ENCODE peak calls at places on chromosomes 5 and 9, in nine cellular contexts. I is HCT116, P is hepatocyte, C is PC-3, E is H1, R is mammary epithelial cell, A is keratinocyte, H is neural progenitor cell, N is GM23338. U is an unnamed sample.

GRCh38 chr5:24823625-24824024 is 178.8 kb upstream of the CDH10 start:
- DNase-seq in E (no peak), H (no peak), N (no peak), A (peak), R (peak), C (peak), P (no peak), I (no peak), U (no peak)

GRCh38 chr9:124428751-124429529 is 13.7 kb upstream of the PSMB7 start:
- DNase-seq in E (no peak), C (no peak), P (no peak), H (no peak), I (no peak), R (no peak), N (no peak), A (no peak), U (no peak)

GRCh38 chr5:163953883-163954282 is 448.5 kb downstream of the MAT2B start:
- DNase-seq in I (no peak), H (no peak), C (no peak), N (no peak), A (no peak), P (no peak), E (no peak), R (no peak), U (no peak)

GRCh38 chr9:76818271-76818670 is 54.0 kb downstream of the PCA3 start:
- DNase-seq in R (peak), N (no peak), H (no peak), P (peak), C (peak), E (no peak), I (peak), A (peak), U (peak)

GRCh38 chr5:24621809-24622208 is 23.0 kb downstream of the CDH10 start:
- DNase-seq in I (no peak), A (no peak), H (no peak), C (peak), R (no peak), P (peak), N (no peak), E (no peak), U (peak)

GRCh38 chr5:67774796-67775195 is 440.8 kb upstream of the PIK3R1 start:
- DNase-seq in A (no peak), E (no peak), P (no peak), N (no peak), R (no peak), C (no peak), H (peak), I (no peak), U (no peak)

GRCh38 chr5:105131045-105131444 is 1568.5 kb upstream of the NUDT12 start:
- DNase-seq in R (no peak), H (no peak), E (no peak), C (peak), P (no peak), N (no peak), I (no peak), A (no peak), U (no peak)

GRCh38 chr5:53545744-53546143 is 14.7 kb upstream of the NDUFS4 start:
- DNase-seq in P (no peak), C (no peak), H (peak), R (no peak), E (no peak), A (no peak), I (no peak), N (peak), U (no peak)

GRCh38 chr5:112186401-112186990 is 232.6 kb downstream of the EPB41L4A start:
- DNase-seq in C (peak), I (peak), E (no peak), N (peak), A (no peak), H (peak), P (peak), R (peak), U (peak)

GRCh38 chr5:148957591-148958202 is 105.2 kb downstream of the SH3TC2 start:
- DNase-seq in C (peak), I (no peak), E (peak), R (peak), H (peak), N (peak), P (peak), A (no peak), U (no peak)

GRCh38 chr9:84953797-84954695 is 284.5 kb downstream of the NTRK2 start:
- DNase-seq in R (peak), H (peak), C (peak), P (peak), E (peak), A (peak), I (peak), N (peak), U (peak)

GRCh38 chr5:122972877-122973276 is 63.6 kb downstream of the PPIC start:
- DNase-seq in C (peak), A (no peak), N (no peak), H (no peak), P (no peak), R (peak), I (no peak), E (no peak), U (peak)

DNA sequence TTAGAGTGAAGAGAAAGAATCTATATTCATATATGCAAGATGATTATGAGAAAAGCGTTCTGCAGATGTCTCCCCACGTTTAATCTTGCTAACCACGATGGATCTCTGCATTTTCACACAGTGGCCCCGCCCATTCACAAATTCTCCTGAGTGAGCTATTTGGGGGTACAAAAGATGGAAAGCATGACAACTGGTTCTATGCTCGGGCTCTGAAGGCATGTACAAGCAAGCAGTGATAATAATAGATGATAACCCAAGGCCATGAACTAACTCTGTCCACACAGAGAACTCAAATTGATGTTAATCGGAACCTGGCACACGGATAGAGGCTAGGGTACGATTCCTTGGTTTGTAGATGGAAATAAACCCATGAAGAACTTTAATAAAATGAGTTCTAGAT is 851.5 kb upstream of the DMAC1 start:
- DNase-seq in P (no peak), A (no peak), I (no peak), C (no peak), H (no peak), E (no peak), N (no peak), R (no peak), U (no peak)
- H3K4me2 ChIP-seq in P (no peak), A (no peak), I (no peak), C (no peak), H (no peak), E (no peak), N (no peak), R (no peak), U (no peak)

GRCh38 chr5:167573274-167574127 is 717.9 kb upstream of the WWC1 start:
- DNase-seq in R (peak), H (peak), C (no peak), P (peak), E (peak), A (no peak), N (peak), I (no peak), U (peak)

GRCh38 chr5:167574381-167574780 is 717.1 kb upstream of the WWC1 start:
- DNase-seq in I (no peak), C (no peak), H (no peak), E (no peak), A (no peak), P (no peak), R (no peak), N (no peak), U (no peak)

GRCh38 chr5:167577616-167578015 is 713.8 kb upstream of the WWC1 start:
- DNase-seq in C (no peak), P (no peak), I (no peak), R (no peak), A (no peak), N (no peak), H (no peak), E (no peak), U (peak)

GRCh38 chr5:167576928-167577327 is 714.5 kb upstream of the WWC1 start:
- DNase-seq in C (no peak), P (no peak), H (no peak), A (no peak), R (no peak), I (no peak), N (peak), E (no peak), U (no peak)

GRCh38 chr5:167576126-167576525 is 715.3 kb upstream of the WWC1 start:
- DNase-seq in A (no peak), C (no peak), N (no peak), R (no peak), E (no peak), I (no peak), H (no peak), P (no peak), U (no peak)
- TF ChIP-seq CTCF in A (no peak), C (peak), N (no peak), R (no peak), E (no peak), I (no peak), H (no peak), P (peak), U (peak)

DNA sequence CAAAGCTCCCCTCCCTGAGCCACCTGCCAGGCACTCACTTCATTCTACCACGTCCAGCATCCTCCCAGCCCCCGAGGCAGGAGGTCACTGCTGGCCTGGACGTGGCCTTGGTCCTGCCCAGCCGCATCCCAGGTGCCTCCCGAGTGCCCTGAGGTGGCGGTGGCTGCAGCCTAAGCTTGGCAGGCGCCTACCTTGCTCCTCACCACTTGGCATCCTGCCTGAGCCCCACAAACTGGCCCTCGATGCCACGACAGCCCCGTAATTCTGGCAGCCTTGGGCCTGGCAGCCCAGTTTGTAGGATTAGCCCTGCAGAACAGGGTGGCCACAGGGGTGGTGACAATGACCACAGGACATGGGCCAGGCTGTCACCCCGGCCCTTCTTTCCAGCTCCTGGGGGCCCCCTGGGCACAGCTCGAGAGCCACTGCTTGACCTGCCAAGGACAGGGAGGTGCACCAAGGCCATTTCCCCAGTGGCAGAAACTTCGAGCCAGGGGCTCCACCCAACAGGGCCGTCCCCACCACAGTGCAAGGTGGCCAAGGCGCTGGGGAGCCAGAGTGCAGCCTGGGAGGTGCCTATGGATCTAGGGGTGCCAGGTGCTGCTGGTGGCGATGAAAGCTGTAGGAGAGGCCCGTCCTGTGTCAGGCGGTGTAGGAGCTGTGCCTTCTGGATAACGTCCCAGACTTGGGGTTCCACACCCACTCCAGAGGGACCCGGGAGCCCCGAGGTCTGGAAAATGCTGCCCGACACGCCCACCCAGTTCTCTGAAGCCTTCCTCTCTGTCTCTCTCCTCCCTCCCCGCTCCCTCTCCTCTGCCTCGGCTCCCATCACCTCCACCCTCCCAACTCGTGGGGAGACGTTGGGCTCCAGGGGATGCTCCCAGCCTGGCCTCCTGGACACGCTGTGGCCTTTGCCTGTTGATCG is 18.4 kb downstream of the NKD2 start:
- DNase-seq in P (no peak), I (no peak), A (no peak), H (no peak), C (no peak), N (no peak), R (no peak), E (no peak), U (no peak)
- TF ChIP-seq EZH2 in P (no peak), I (no peak), A (no peak), H (no peak), C (no peak), N (no peak), R (no peak), E (no peak), U (no peak)

GRCh38 chr9:5375790-5376477 is 36.3 kb upstream of the RLN1 start:
- DNase-seq in A (no peak), E (no peak), P (no peak), H (no peak), C (peak), R (peak), I (no peak), N (no peak), U (no peak)

GRCh38 chr9:5375091-5375490 is 35.4 kb upstream of the RLN1 start:
- DNase-seq in A (no peak), E (no peak), H (no peak), I (no peak), R (peak), P (no peak), C (no peak), N (peak), U (no peak)
- H3K4me2 ChIP-seq in A (no peak), E (no peak), H (no peak), I (no peak), R (peak), P (no peak), C (no peak), N (no peak), U (no peak)

GRCh38 chr5:72269411-72269780 is 50.6 kb downstream of the MRPS27 start:
- DNase-seq in R (no peak), H (no peak), C (no peak), A (no peak), N (no peak), I (no peak), E (no peak), P (no peak), U (no peak)
- TF ChIP-seq CTCF in R (no peak), H (peak), C (no peak), A (no peak), N (peak), I (no peak), E (no peak), P (no peak), U (no peak)

GRCh38 chr9:137160054-137160425 is 9.8 kb downstream of the LRRC26 start:
- DNase-seq in R (no peak), I (no peak), P (no peak), E (no peak), N (no peak), C (no peak), H (no peak), A (no peak), U (no peak)

GRCh38 chr9:137157618-137158502 is 12.0 kb downstream of the LRRC26 start:
- DNase-seq in E (no peak), A (no peak), P (no peak), C (no peak), H (no peak), R (no peak), N (no peak), I (no peak), U (no peak)

GRCh38 chr9:137158625-137159024 is 11.2 kb downstream of the LRRC26 start:
- DNase-seq in E (no peak), P (no peak), A (no peak), I (no peak), N (no peak), R (no peak), H (no peak), C (no peak), U (no peak)

GRCh38 chr9:137159105-137160053 is 10.5 kb downstream of the LRRC26 start:
- DNase-seq in H (no peak), P (no peak), C (no peak), R (no peak), N (no peak), E (no peak), A (no peak), I (no peak), U (no peak)

GRCh38 chr9:137156567-137157375 is 13.1 kb downstream of the LRRC26 start:
- DNase-seq in E (peak), A (peak), C (peak), I (no peak), P (peak), N (peak), R (no peak), H (peak), U (no peak)
- TF ChIP-seq EZH2 in E (no peak), A (no peak), C (no peak), I (no peak), P (no peak), N (no peak), R (no peak), H (peak), U (no peak)

GRCh38 chr9:91948423-91949292 is 1.4 kb downstream of the ROR2 start:
- DNase-seq in I (peak), R (peak), C (no peak), A (no peak), E (peak), P (peak), N (peak), H (peak), U (peak)
- H3K4me2 ChIP-seq in I (peak), R (peak), C (peak), A (peak), E (peak), P (peak), N (peak), H (peak), U (peak)

DNA sequence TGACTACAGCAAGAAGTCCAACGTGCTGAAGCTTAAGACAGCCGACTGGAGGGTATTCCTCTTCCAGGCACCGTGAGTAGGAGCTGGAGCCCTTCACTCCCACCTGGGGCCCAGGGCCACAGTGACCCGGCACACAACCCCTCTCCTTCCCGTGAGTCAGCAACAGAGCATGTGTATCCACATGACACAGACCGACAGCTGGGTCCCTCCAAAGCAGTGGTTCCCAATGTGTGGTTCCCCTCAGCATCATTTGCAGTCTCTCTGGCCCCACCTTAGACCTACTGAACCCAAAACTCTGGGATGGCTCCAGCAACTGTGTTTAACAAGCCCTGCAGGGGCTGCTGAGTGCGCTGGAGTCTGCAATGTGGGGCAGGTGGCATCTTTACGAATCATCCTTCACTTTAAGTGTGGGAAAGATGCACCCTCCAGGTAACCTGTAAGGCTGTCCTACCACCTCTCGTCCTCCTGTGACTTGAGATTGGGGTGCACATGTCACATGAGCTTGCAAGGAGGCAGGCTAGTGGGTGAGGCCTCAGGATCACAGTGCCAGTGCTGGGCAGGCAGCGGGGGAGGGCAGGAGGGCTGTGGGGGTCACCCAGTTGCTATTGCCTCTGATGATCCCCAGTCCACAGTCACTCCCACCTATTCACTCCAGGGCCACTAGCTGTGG is 42.2 kb downstream of the PSD2 start:
- DNase-seq in N (no peak), C (no peak), A (no peak), H (no peak), R (no peak), P (no peak), E (no peak), I (no peak), U (no peak)
- TF ChIP-seq CTCF in N (no peak), C (no peak), A (no peak), H (no peak), R (no peak), P (no peak), E (no peak), I (no peak), U (no peak)

GRCh38 chr5:77213601-77214000 is 3.1 kb downstream of the PDE8B start:
- DNase-seq in E (no peak), H (no peak), N (no peak), R (no peak), P (no peak), I (no peak), A (no peak), C (no peak), U (no peak)

GRCh38 chr5:77210091-77211012 is at the start of gene PDE8B:
- DNase-seq in E (peak), C (no peak), I (no peak), A (no peak), N (peak), H (peak), R (no peak), P (peak), U (no peak)

GRCh38 chr5:77209495-77210090 is 887 bp upstream of the PDE8B start:
- DNase-seq in A (no peak), E (no peak), P (no peak), R (no peak), H (peak), N (no peak), C (no peak), I (no peak), U (no peak)

GRCh38 chr5:77211691-77212047 is 1.2 kb downstream of the PDE8B start:
- DNase-seq in A (no peak), H (no peak), C (no peak), P (no peak), E (no peak), R (no peak), I (no peak), N (no peak), U (no peak)

DNA sequence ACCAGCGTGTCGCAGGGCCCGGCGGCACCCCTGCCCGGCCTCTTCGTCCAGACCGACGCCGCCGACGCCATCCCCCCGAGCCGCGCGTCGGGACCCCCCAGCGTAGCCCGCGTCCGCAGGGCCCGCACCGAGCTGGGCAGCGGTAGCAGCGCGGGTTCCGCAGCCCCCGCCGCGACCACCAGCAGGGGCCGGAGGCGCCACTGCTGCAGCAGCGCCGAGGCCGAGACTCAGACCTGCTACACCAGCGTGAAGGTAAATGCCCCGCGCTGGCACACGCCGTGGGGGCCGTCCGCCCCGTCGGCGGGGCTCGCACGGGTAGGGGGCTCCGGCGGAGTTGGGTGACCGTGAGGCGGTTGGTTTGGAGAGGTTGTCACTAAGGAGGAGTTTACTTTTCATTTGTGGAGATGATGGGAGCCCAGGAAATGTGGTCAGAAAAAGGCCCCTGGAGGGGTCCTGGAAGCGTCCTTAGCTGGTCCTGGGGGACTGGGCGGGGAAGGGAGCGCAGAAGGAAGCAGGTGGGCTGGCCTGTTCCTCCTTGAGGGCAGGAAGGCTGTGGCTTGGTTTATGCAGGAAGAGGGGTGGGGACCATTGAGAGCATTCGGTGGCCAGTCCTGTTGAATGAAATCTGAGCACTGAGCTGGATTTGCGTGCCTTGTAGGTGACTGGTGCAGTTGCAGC is 672 bp downstream of the PDE8B start:
- DNase-seq in I (no peak), R (no peak), A (no peak), P (peak), N (peak), C (peak), H (peak), E (peak), U (no peak)
- TF ChIP-seq EZH2 in I (no peak), R (peak), A (peak), P (no peak), N (peak), C (peak), H (peak), E (peak), U (peak)